ENCODE peak calls at places on chromosomes 7 and 10, in seven cellular contexts. I, V, P, C, U, X and Q are unnamed samples. For H3K4me1, the result is how much of the 10 kb centered on the place peaks cover.

GRCh38 chr10:128727114-128727513 is 600.9 kb upstream of the MKI67 start:
- DNase-seq in I (no peak), V (no peak), P (no peak), C (no peak), U (no peak), X (no peak), Q (no peak)

GRCh38 chr10:72229261-72230251 is 13.5 kb upstream of the ASCC1 start:
- DNase-seq in I (no peak), V (no peak), P (no peak), C (no peak), U (no peak), X (no peak), Q (no peak)

GRCh38 chr10:116637830-116638229 is 17.1 kb downstream of the PNLIPRP2 start:
- DNase-seq in I (no peak), V (peak), P (no peak), C (no peak), U (no peak), X (no peak), Q (no peak)

GRCh38 chr7:131400833-131401593 is 73.3 kb downstream of the MKLN1 start:
- DNase-seq in I (no peak), V (no peak), P (no peak), C (no peak), U (no peak), X (no peak), Q (no peak)

GRCh38 chr10:6513509-6513908 is 66.6 kb downstream of the PRKCQ start:
- DNase-seq in I (no peak), V (no peak), P (no peak), C (no peak), U (no peak), X (no peak), Q (no peak)

GRCh38 chr7:6202117-6202516 is 70.3 kb downstream of the CYTH3 start:
- DNase-seq in I (no peak), V (no peak), P (no peak), C (no peak), U (no peak), X (peak), Q (no peak)

GRCh38 chr7:21850531-21851285 is 95.0 kb downstream of the CDCA7L start:
- DNase-seq in I (no peak), V (no peak), P (no peak), C (no peak), U (no peak), X (no peak), Q (no peak)

GRCh38 chr10:19815478-19816419 is 483 bp upstream of the PLXDC2 start:
- DNase-seq in I (peak), V (peak), P (peak), C (peak), U (peak), X (peak), Q (peak)

GRCh38 chr7:102146122-102146521 is 140.5 kb upstream of the SH2B2 start:
- DNase-seq in I (no peak), V (no peak), P (no peak), C (no peak), U (no peak), X (peak), Q (no peak)

GRCh38 chr10:15990523-15991129 is 130.3 kb upstream of the MINDY3 start:
- DNase-seq in I (no peak), V (no peak), P (no peak), C (no peak), U (no peak), X (no peak), Q (no peak)

GRCh38 chr10:26215923-26216576 is 524 bp upstream of the GAD2 start:
- DNase-seq in I (no peak), V (no peak), P (peak), C (peak), U (peak), X (peak), Q (no peak)

GRCh38 chr7:135291809-135292253 is 58.2 kb downstream of the STRA8 start:
- DNase-seq in I (no peak), V (no peak), P (peak), C (no peak), U (no peak), X (no peak), Q (no peak)

GRCh38 chr10:8113616-8114015 is 59.1 kb downstream of the GATA3 start:
- DNase-seq in I (no peak), V (no peak), P (no peak), C (no peak), U (no peak), X (no peak), Q (no peak)

GRCh38 chr7:41470081-41470480 is 232.8 kb downstream of the INHBA start:
- DNase-seq in I (no peak), V (no peak), P (no peak), C (no peak), U (no peak), X (no peak), Q (no peak)

GRCh38 chr7:23204241-23204640 is 22.4 kb downstream of the NUP42 start:
- DNase-seq in I (no peak), V (no peak), P (no peak), C (no peak), U (no peak), X (no peak), Q (no peak)

GRCh38 chr10:58152698-58153263 is 114.9 kb downstream of the IPMK start:
- DNase-seq in I (peak), V (peak), P (peak), C (no peak), U (peak), X (no peak), Q (no peak)

DNA sequence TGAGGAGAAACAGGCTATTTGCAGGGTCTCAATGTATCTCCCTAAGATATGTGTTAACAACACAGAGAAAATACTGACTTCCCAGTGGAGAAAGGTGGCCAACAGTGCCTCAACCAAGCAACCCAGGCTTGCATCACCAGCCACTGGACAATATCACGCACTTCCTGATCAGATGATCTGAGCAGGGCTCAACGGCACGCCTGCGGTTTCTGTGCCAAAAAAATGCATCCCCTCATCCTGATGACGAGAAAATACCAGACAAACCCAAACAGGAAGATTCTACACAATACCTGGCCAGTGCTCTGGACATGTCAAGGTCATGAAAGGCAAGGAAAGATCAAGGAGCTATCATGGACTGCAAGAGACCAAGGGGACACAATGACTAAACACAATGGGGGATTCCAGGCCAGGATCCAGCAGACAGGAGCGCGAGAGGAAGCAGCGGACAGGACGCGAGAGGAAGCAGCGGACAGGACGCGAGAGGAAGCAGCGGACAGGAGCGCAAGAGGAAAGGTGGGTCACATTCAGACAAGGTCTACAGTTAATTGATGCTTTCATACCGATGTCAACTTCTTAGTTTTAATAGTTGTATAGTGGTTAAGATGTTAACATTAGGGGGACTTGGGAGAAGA is 51.1 kb downstream of the GNA12 start:
- DNase-seq in I (no peak), V (no peak), P (no peak), C (peak), U (no peak), X (no peak), Q (no peak)
- H3K27ac ChIP-seq in I (no peak), V (no peak), P (no peak), C (no peak), U (no peak), X (no peak), Q (no peak)

GRCh38 chr10:59312247-59312646 is 50.1 kb downstream of the FAM13C start:
- DNase-seq in I (no peak), V (no peak), P (no peak), C (no peak), U (no peak), X (no peak), Q (no peak)
- H3K4me1 ChIP-seq in I (under half), V (under half), P (under half), C (under half), U (under half), X (half or more), Q (under half)

DNA sequence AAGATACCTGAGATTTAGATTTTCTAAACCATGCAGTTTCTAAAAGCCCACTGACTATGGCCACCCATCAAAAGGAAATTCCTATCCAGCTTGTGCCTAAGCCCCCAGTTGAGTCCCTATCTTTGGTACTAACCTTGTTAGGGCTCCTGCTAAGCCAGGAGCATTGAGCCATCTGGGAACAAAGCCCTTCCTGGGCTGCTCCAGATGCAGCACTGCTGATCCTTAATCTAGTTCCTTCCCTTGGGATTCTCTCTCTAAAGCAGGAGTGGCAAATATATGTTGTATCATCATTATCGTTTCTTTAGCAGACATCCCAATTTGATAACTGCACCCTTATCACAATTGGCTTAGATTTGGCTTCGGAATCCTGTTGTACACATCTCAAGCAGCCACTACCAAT is 24.7 kb upstream of the PDLIM1 start:
- DNase-seq in I (no peak), V (no peak), P (no peak), C (no peak), U (peak), X (no peak), Q (no peak)
- H3K27ac ChIP-seq in I (no peak), V (no peak), P (no peak), C (no peak), U (no peak), X (peak), Q (no peak)

DNA sequence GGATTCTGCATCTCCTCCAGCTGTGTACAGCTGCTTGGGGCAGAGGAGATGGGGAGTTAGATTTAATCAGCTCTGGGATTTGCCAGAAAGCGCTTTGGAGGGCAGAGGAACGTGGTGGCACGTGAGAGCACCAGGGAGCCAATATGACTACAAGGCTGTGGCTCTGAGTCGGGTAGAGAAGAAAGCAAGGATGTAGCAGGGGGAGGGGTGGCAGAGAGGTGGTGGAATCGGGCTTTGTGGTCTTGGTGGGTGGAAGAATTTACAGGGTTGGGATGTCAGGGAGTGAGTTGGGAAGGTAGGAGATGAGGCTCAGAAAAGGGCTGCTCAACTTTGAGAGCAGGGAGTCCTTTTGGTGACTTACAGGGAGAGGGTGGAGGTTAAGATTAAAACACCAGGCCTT is 113.6 kb downstream of the CCNY start:
- DNase-seq in I (no peak), V (no peak), P (no peak), C (no peak), U (no peak), X (no peak), Q (no peak)
- H3K4me1 ChIP-seq in I (half or more), V (under half), P (under half), C (under half), U (under half), X (half or more), Q (under half)

DNA sequence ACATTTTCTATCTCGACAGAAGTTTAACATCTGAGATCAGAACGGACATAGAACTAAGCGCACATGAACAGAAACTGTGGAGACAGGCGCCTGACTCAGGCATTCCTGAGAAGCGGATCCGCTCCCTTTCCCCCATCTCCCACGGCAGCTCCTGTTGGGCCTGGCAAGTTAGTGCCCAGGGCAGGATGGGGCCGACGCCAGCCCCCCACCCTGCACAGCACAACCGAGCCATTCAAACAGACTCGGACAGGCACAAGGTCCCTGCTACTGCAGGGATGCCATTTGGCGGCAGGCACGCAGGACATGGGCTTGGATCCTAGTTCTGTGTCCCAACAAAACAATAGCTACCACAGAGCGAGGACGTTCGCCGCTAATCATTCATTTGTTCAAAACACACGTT is 271.8 kb downstream of the USP6NL start:
- DNase-seq in I (no peak), V (no peak), P (no peak), C (no peak), U (no peak), X (no peak), Q (no peak)
- H3K27ac ChIP-seq in I (no peak), V (no peak), P (no peak), C (no peak), U (no peak), X (no peak), Q (no peak)

GRCh38 chr7:69256634-69257081 is 341.6 kb upstream of the AUTS2 start:
- DNase-seq in I (peak), V (no peak), P (no peak), C (peak), U (no peak), X (peak), Q (peak)
- H3K4me1 ChIP-seq in I (under half), V (under half), P (under half), C (under half), U (under half), X (under half), Q (under half)

DNA sequence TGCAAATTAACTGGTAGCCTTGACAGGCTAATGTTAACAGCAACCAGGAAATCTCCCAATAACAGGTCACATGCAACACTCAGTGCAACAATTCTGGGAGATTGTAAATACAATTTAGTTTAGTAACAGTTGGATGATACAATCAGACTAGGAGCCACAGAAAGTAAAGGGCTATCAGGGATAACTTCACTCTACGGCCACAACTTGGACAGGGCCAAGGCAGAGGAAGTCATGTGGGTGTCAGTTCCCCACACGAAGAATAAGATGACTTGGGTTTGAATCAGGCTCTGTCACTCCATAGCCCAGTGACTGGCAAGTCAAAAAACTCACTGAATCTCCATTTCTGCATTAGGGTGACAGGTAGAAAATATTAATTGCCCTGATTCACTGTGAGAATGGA is 217.3 kb upstream of the CCDC6 start:
- DNase-seq in I (no peak), V (no peak), P (no peak), C (no peak), U (no peak), X (no peak), Q (no peak)
- H3K27ac ChIP-seq in I (no peak), V (no peak), P (peak), C (no peak), U (no peak), X (peak), Q (no peak)

GRCh38 chr7:26700893-26701292 is 163.5 kb downstream of the SKAP2 start:
- DNase-seq in I (no peak), V (no peak), P (no peak), C (no peak), U (no peak), X (no peak), Q (no peak)
- H3K4me1 ChIP-seq in I (under half), V (under half), P (under half), C (under half), U (under half), X (under half), Q (under half)